ENCODE peak calls at places on chromosomes 2 and 18, in nine cellular contexts. I is neural progenitor cell, M is astrocyte, W is fibroblast of lung, P is endothelial cell of umbilical vein, Z is PC-9, N is left ventricle myocardium inferior, O is OCI-LY7, Q is pancreas. V is an unnamed sample. For H3K4me1, the result is how much of the 10 kb centered on the place peaks cover.

GRCh38 chr2:85914525-85914881 is 25.7 kb upstream of the ST3GAL5 start:
- DNase-seq in Z (no peak), P (no peak), O (no peak), N (no peak), Q (no peak), W (no peak), I (no peak), M (no peak), V (no peak)

GRCh38 chr18:77063256-77063655 is 69.3 kb downstream of the MBP start:
- DNase-seq in Z (peak), Q (no peak), N (no peak), P (no peak), O (peak), W (peak), I (no peak), M (peak), V (no peak)

GRCh38 chr2:62184499-62185045 is 11.3 kb upstream of the B3GNT2 start:
- DNase-seq in N (no peak), W (no peak), Q (no peak), Z (no peak), P (peak), M (no peak), O (no peak), I (no peak), V (no peak)

GRCh38 chr18:9757851-9758587 is 49.9 kb downstream of the RAB31 start:
- DNase-seq in N (no peak), Q (no peak), Z (no peak), P (no peak), I (no peak), W (peak), O (no peak), M (peak), V (no peak)

GRCh38 chr2:134234535-134234934 is 19.3 kb upstream of the MGAT5 start:
- DNase-seq in W (no peak), I (no peak), P (no peak), N (no peak), Z (peak), M (no peak), Q (peak), O (peak), V (no peak)

GRCh38 chr2:155310589-155310988 is 612.1 kb downstream of the KCNJ3 start:
- DNase-seq in P (peak), N (no peak), Q (no peak), W (peak), Z (no peak), M (peak), I (peak), O (peak), V (no peak)

GRCh38 chr2:130756041-130756720 is 841 bp downstream of the AMER3 start:
- DNase-seq in O (no peak), Z (no peak), M (no peak), W (peak), P (no peak), I (peak), Q (peak), N (no peak), V (no peak)

GRCh38 chr2:35204881-35205280 is 1150.7 kb upstream of the CRIM1 start:
- DNase-seq in O (no peak), P (no peak), N (no peak), Z (no peak), W (no peak), Q (no peak), M (no peak), I (no peak), V (no peak)

GRCh38 chr2:113672297-113672696 is 45.2 kb downstream of the RABL2A start:
- DNase-seq in N (no peak), I (no peak), W (no peak), P (no peak), Z (no peak), O (no peak), M (no peak), Q (no peak), V (no peak)

GRCh38 chr2:75031906-75032803 is 73.7 kb downstream of the POLE4 start:
- DNase-seq in N (no peak), W (no peak), O (no peak), I (no peak), Q (no peak), M (no peak), Z (no peak), P (no peak), V (no peak)
- H3K27ac ChIP-seq in N (no peak), W (no peak), O (no peak), I (no peak), Q (no peak), M (no peak), Z (no peak), P (no peak), V (no peak)

GRCh38 chr2:128373346-128374000 is 54.8 kb upstream of the HS6ST1 start:
- DNase-seq in M (no peak), Z (no peak), N (no peak), W (no peak), O (no peak), I (no peak), P (no peak), Q (no peak), V (no peak)
- H3K4me1 ChIP-seq in M (under half), Z (under half), N (under half), W (under half), O (under half), I (under half), P (under half), Q (under half), V (under half)

GRCh38 chr2:79275197-79275596 is 115.6 kb upstream of the REG3A start:
- DNase-seq in N (no peak), W (no peak), M (no peak), Q (no peak), P (no peak), Z (no peak), I (no peak), O (no peak), V (no peak)
- TF ChIP-seq CTCF in N (no peak), W (no peak), M (no peak), Q (no peak), P (no peak), Z (no peak), I (peak), O (peak), V (no peak)

GRCh38 chr2:146621656-146622055 is 1223.2 kb upstream of the ACVR2A start:
- DNase-seq in O (no peak), N (no peak), Z (no peak), W (peak), I (no peak), M (peak), P (no peak), Q (no peak), V (no peak)

GRCh38 chr2:146615778-146616177 is 1229.1 kb upstream of the ACVR2A start:
- DNase-seq in I (no peak), M (no peak), P (no peak), W (no peak), Z (no peak), Q (no peak), O (no peak), N (no peak), V (no peak)
- H3K27ac ChIP-seq in I (no peak), M (no peak), P (no peak), W (no peak), Z (no peak), Q (no peak), O (no peak), N (no peak), V (no peak)

DNA sequence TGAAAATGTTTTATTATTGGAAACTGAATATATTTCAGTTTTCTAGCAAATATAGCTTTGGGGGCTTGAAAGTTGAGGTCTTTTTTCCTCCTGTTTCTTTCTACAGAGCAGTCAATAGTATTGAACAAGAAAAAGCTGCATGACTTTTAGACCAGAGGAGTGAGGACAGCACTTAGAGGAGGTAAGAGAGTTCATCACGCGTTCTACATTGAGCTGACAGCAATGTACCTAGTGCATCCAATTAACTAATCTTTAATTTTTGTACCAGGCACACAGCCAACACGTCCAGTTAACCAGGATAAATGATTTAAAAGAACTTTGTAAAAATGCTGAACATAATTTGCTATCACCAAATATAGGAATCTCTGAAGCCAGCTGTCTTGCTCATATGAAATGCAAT is 20.8 kb upstream of the SPTBN1 start:
- DNase-seq in Q (no peak), P (no peak), N (no peak), M (no peak), I (no peak), Z (no peak), O (no peak), W (no peak), V (no peak)
- H3K4me1 ChIP-seq in Q (under half), P (under half), N (half or more), M (under half), I (under half), Z (under half), O (under half), W (under half), V (half or more)

DNA sequence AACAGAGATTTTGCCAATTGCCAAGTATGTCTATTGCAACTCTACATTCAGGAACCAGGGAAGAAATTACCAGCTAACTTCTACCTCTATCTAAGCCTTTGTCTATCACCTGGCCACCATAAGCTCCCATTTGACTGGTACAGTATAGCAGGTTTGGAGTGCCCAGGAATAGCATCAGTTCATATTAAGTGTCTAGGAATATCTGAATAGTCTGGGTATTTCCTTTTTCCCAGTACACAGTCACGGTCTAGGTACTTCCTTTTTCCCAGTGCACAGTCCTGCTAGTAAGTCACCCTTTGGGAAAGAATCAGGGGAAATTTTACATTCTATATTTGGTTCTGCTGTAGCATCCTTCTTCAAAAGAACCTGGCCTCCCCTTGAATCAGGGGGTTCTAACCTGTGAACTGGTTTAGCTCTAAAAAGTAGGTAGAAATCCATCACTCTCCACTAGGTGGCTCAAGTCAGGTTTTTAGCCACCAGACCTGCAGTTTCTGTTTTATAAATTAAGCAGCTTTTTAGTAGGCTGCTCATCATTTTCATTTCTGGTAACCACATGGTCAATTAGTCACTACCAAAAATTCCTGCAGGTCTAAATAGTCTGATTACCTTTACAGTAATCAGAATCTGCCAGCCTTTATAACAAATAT is 49.3 kb upstream of the DNAJC10 start:
- DNase-seq in Z (no peak), P (peak), Q (no peak), I (peak), W (peak), O (peak), M (peak), N (no peak), V (no peak)
- TF ChIP-seq CTCF in Z (peak), P (peak), Q (peak), I (peak), W (peak), O (peak), M (peak), N (peak), V (peak)

GRCh38 chr2:127358971-127359370 is 28.8 kb downstream of the MAP3K2 start:
- DNase-seq in Q (no peak), I (no peak), P (no peak), Z (no peak), O (no peak), M (no peak), N (no peak), W (no peak), V (no peak)

GRCh38 chr2:127358044-127358443 is 29.7 kb downstream of the MAP3K2 start:
- DNase-seq in N (no peak), Z (no peak), W (peak), Q (no peak), P (no peak), M (peak), O (no peak), I (no peak), V (no peak)

GRCh38 chr2:127351603-127352002 is 36.2 kb downstream of the MAP3K2 start:
- DNase-seq in Z (no peak), I (no peak), N (no peak), O (no peak), P (no peak), W (no peak), M (no peak), Q (no peak), V (no peak)

GRCh38 chr2:127356531-127356930 is 31.2 kb downstream of the MAP3K2 start:
- DNase-seq in Z (no peak), N (no peak), Q (no peak), W (no peak), M (no peak), I (no peak), P (no peak), O (no peak), V (no peak)

DNA sequence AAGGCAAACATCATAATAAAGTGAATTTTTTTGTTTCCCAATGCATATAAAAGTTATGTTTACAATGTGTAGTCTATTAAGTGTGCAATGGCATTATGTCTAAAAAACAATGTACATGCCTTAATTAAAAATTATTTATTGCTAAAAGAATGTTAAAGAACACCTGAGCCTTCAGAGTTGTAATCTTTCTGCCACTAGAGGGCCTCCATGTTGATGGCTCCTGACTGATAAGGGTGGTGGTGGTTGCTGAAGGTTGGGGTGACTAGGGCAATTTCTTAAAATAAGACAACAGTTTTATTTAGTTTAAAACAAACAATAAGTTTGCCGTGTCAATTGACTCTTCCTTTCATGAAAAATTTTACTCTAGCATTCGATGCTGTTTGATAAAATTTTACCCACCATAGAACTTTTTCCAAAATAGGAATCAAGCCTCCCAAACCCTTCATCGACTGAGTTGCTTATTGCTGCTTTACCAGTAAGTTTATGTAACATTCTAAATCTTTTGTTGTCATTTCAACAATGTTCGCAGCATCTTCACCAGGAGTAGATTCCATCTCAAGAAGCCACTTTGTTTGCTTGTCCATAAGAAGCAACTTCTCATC is 32.3 kb downstream of the MAP3K2 start:
- DNase-seq in Q (no peak), W (no peak), I (peak), P (peak), N (no peak), O (peak), Z (no peak), M (no peak), V (no peak)
- H3K27ac ChIP-seq in Q (no peak), W (no peak), I (no peak), P (no peak), N (no peak), O (no peak), Z (no peak), M (no peak), V (no peak)

GRCh38 chr2:183519371-183520056 is 395.3 kb downstream of the NUP35 start:
- DNase-seq in P (no peak), O (no peak), N (no peak), I (no peak), Q (peak), Z (peak), M (no peak), W (no peak), V (no peak)
- H3K4me1 ChIP-seq in P (under half), O (under half), N (under half), I (under half), Q (under half), Z (under half), M (under half), W (under half), V (under half)